ENCODE peak calls at places on chromosome 4, in ten cellular contexts. Z, J, U, X, S, F, Q, H, V and M are unnamed samples.
A peak's percentile ranks its signal among the peaks of the same experiment; 100 is the strongest.

GRCh38 chr4:180828455-180829018 is 1414.7 kb upstream of the TENM3 start:
- DNase-seq in Z (no peak), J (no peak), U (peak; percentile 67), X (peak; percentile 76), S (no peak), F (no peak), Q (peak; percentile 62), H (peak; percentile 22), V (no peak), M (peak; percentile 77)

GRCh38 chr4:7787067-7787466 is 152.6 kb downstream of the AFAP1 start:
- DNase-seq in Z (no peak), J (no peak), U (no peak), X (no peak), S (no peak), F (no peak), Q (no peak), H (no peak), V (no peak), M (no peak)

GRCh38 chr4:105234582-105234981 is 87.9 kb downstream of the TET2 start:
- DNase-seq in Z (no peak), J (no peak), U (no peak), X (no peak), S (no peak), F (no peak), Q (no peak), H (no peak), V (no peak), M (no peak)

GRCh38 chr4:152591361-152591760 is 55.5 kb upstream of the FBXW7 start:
- DNase-seq in Z (peak; percentile 61), J (peak; percentile 7), U (no peak), X (no peak), S (peak; percentile 35), F (peak; percentile 62), Q (no peak), H (no peak), V (peak; percentile 86), M (peak; percentile 5)

GRCh38 chr4:109609431-109609830 is 49.4 kb downstream of the MCUB start:
- DNase-seq in Z (no peak), J (no peak), U (no peak), X (no peak), S (no peak), F (no peak), Q (no peak), H (no peak), V (no peak), M (no peak)

GRCh38 chr4:82906469-82906868 is 5.9 kb downstream of the THAP9 start:
- DNase-seq in Z (no peak), J (no peak), U (no peak), X (no peak), S (no peak), F (no peak), Q (no peak), H (no peak), V (no peak), M (no peak)

GRCh38 chr4:48799157-48799556 is 19.1 kb upstream of the FRYL start:
- DNase-seq in Z (no peak), J (no peak), U (no peak), X (no peak), S (no peak), F (no peak), Q (peak; percentile 13), H (no peak), V (no peak), M (no peak)

GRCh38 chr4:140071806-140072205 is 82.2 kb downstream of the MAML3 start:
- DNase-seq in Z (no peak), J (peak; percentile 62), U (no peak), X (no peak), S (peak; percentile 63), F (no peak), Q (no peak), H (peak; percentile 65), V (no peak), M (no peak)

GRCh38 chr4:158182736-158183135 is 9.9 kb upstream of the GASK1B start:
- DNase-seq in Z (no peak), J (no peak), U (no peak), X (no peak), S (no peak), F (no peak), Q (no peak), H (no peak), V (no peak), M (no peak)

GRCh38 chr4:40525811-40526598 is 103.7 kb downstream of the RBM47 start:
- DNase-seq in Z (no peak), J (no peak), U (no peak), X (no peak), S (no peak), F (no peak), Q (peak; percentile 75), H (peak; percentile 39), V (no peak), M (no peak)

GRCh38 chr4:39648213-39648612 is 9.5 kb upstream of the SMIM14 start:
- DNase-seq in Z (no peak), J (no peak), U (no peak), X (no peak), S (no peak), F (no peak), Q (no peak), H (no peak), V (no peak), M (no peak)

GRCh38 chr4:85477538-85477937 is 2.6 kb downstream of the ARHGAP24 start:
- DNase-seq in Z (no peak), J (no peak), U (peak; percentile 64), X (no peak), S (no peak), F (no peak), Q (no peak), H (no peak), V (no peak), M (no peak)

GRCh38 chr4:8199594-8200301 is 658 bp downstream of the SH3TC1 start:
- DNase-seq in Z (peak; percentile 63), J (peak; percentile 14), U (no peak), X (no peak), S (peak; percentile 33), F (no peak), Q (no peak), H (no peak), V (no peak), M (no peak)

GRCh38 chr4:152352215-152352614 is 183.7 kb downstream of the FBXW7 start:
- DNase-seq in Z (no peak), J (no peak), U (no peak), X (no peak), S (no peak), F (no peak), Q (no peak), H (no peak), V (no peak), M (no peak)

GRCh38 chr4:138390286-138390685 is 148.1 kb upstream of the SLC7A11 start:
- DNase-seq in Z (no peak), J (no peak), U (no peak), X (no peak), S (no peak), F (no peak), Q (no peak), H (no peak), V (no peak), M (no peak)

GRCh38 chr4:78293841-78294301 is 236.7 kb downstream of the FRAS1 start:
- DNase-seq in Z (no peak), J (no peak), U (no peak), X (no peak), S (no peak), F (no peak), Q (peak; percentile 46), H (peak; percentile 65), V (no peak), M (no peak)

GRCh38 chr4:78323439-78323838 is 228.1 kb upstream of the ANXA3 start:
- DNase-seq in Z (no peak), J (no peak), U (no peak), X (no peak), S (no peak), F (no peak), Q (no peak), H (no peak), V (no peak), M (no peak)

GRCh38 chr4:110418641-110419040 is 57.3 kb upstream of the ENPEP start:
- DNase-seq in Z (no peak), J (no peak), U (no peak), X (no peak), S (no peak), F (peak; percentile 6), Q (no peak), H (no peak), V (peak; percentile 68), M (no peak)